ENCODE peak calls at places on chromosomes 13 and 19, in ten cellular contexts. One of them, this sample, is unnamed.

GRCh38 chr19:6668696-6669095 is 1.3 kb downstream of the TNFSF14 start:
- DNase-seq in stomach: no peak
- DNase-seq in H54: no peak
- DNase-seq in activated T-helper 9 cell treated with anti-CD3 and anti-CD28 coated beads, Interleukin-2, amount 50 U/mL, for 16 hours: no peak
- DNase-seq in SW 1271: no peak
- DNase-seq in nephron progenitor cell: no peak
- DNase-seq in NCI-H2171: no peak
- DNase-seq in iris pigment epithelial cell: no peak
- DNase-seq in GM06990: no peak
- DNase-seq in aorta: no peak
- DNase-seq in this sample: no peak

GRCh38 chr13:22092791-22093545 is 422.1 kb downstream of the FGF9 start:
- DNase-seq in nephron progenitor cell: no peak
- DNase-seq in aorta: no peak
- DNase-seq in GM06990: no peak
- DNase-seq in NCI-H2171: no peak
- DNase-seq in H54: no peak
- DNase-seq in iris pigment epithelial cell: no peak
- DNase-seq in SW 1271: no peak
- DNase-seq in stomach: no peak
- DNase-seq in activated T-helper 9 cell treated with anti-CD3 and anti-CD28 coated beads, Interleukin-2, amount 50 U/mL, for 16 hours: no peak
- DNase-seq in this sample: no peak

GRCh38 chr13:80022146-80022545 is 318.8 kb downstream of the SPRY2 start:
- DNase-seq in iris pigment epithelial cell: peak
- DNase-seq in nephron progenitor cell: no peak
- DNase-seq in activated T-helper 9 cell treated with anti-CD3 and anti-CD28 coated beads, Interleukin-2, amount 50 U/mL, for 16 hours: no peak
- DNase-seq in aorta: no peak
- DNase-seq in H54: no peak
- DNase-seq in stomach: no peak
- DNase-seq in GM06990: no peak
- DNase-seq in NCI-H2171: no peak
- DNase-seq in SW 1271: no peak
- DNase-seq in this sample: no peak

GRCh38 chr13:30832377-30832776 is 73.7 kb upstream of the MEDAG start:
- DNase-seq in SW 1271: no peak
- DNase-seq in nephron progenitor cell: no peak
- DNase-seq in NCI-H2171: no peak
- DNase-seq in H54: no peak
- DNase-seq in stomach: no peak
- DNase-seq in GM06990: no peak
- DNase-seq in aorta: no peak
- DNase-seq in iris pigment epithelial cell: no peak
- DNase-seq in activated T-helper 9 cell treated with anti-CD3 and anti-CD28 coated beads, Interleukin-2, amount 50 U/mL, for 16 hours: no peak
- DNase-seq in this sample: no peak

GRCh38 chr19:57830071-57830602 is at the start of gene ZNF587B:
- DNase-seq in activated T-helper 9 cell treated with anti-CD3 and anti-CD28 coated beads, Interleukin-2, amount 50 U/mL, for 16 hours: no peak
- DNase-seq in GM06990: peak
- DNase-seq in nephron progenitor cell: peak
- DNase-seq in iris pigment epithelial cell: peak
- DNase-seq in NCI-H2171: no peak
- DNase-seq in stomach: peak
- DNase-seq in aorta: peak
- DNase-seq in SW 1271: no peak
- DNase-seq in H54: no peak
- DNase-seq in this sample: peak

GRCh38 chr19:49591731-49592485 is 926 bp downstream of the PRR12 start:
- DNase-seq in SW 1271: peak
- DNase-seq in aorta: no peak
- DNase-seq in H54: peak
- DNase-seq in iris pigment epithelial cell: peak
- DNase-seq in GM06990: peak
- DNase-seq in stomach: peak
- DNase-seq in activated T-helper 9 cell treated with anti-CD3 and anti-CD28 coated beads, Interleukin-2, amount 50 U/mL, for 16 hours: no peak
- DNase-seq in NCI-H2171: peak
- DNase-seq in nephron progenitor cell: peak
- DNase-seq in this sample: peak

GRCh38 chr13:33125821-33126570 is 109.8 kb downstream of the KL start:
- DNase-seq in NCI-H2171: no peak
- DNase-seq in nephron progenitor cell: no peak
- DNase-seq in H54: peak
- DNase-seq in iris pigment epithelial cell: peak
- DNase-seq in stomach: no peak
- DNase-seq in activated T-helper 9 cell treated with anti-CD3 and anti-CD28 coated beads, Interleukin-2, amount 50 U/mL, for 16 hours: no peak
- DNase-seq in aorta: no peak
- DNase-seq in GM06990: no peak
- DNase-seq in SW 1271: peak
- DNase-seq in this sample: no peak

GRCh38 chr13:67438465-67438864 is 208.3 kb upstream of the PCDH9 start:
- DNase-seq in GM06990: no peak
- DNase-seq in stomach: no peak
- DNase-seq in aorta: no peak
- DNase-seq in iris pigment epithelial cell: peak
- DNase-seq in H54: no peak
- DNase-seq in activated T-helper 9 cell treated with anti-CD3 and anti-CD28 coated beads, Interleukin-2, amount 50 U/mL, for 16 hours: no peak
- DNase-seq in nephron progenitor cell: no peak
- DNase-seq in NCI-H2171: no peak
- DNase-seq in SW 1271: no peak
- DNase-seq in this sample: no peak

GRCh38 chr13:28533441-28534166 is 38.7 kb upstream of the FLT1 start:
- DNase-seq in activated T-helper 9 cell treated with anti-CD3 and anti-CD28 coated beads, Interleukin-2, amount 50 U/mL, for 16 hours: no peak
- DNase-seq in aorta: no peak
- DNase-seq in GM06990: no peak
- DNase-seq in nephron progenitor cell: no peak
- DNase-seq in SW 1271: no peak
- DNase-seq in NCI-H2171: no peak
- DNase-seq in iris pigment epithelial cell: no peak
- DNase-seq in H54: no peak
- DNase-seq in stomach: no peak
- DNase-seq in this sample: no peak

This sample was measured in naive B cell.